ENCODE peak calls at places on chromosomes 13 and 19, in four cellular contexts. C, J, Q and F are unnamed samples.
A peak's percentile ranks its signal among the peaks of the same experiment; 100 is the strongest.

GRCh38 chr13:47281981-47282380 is 385.1 kb upstream of the HTR2A start:
- DNase-seq in C (no peak), J (no peak), Q (no peak), F (no peak)

GRCh38 chr19:39085392-39085791 is 1.2 kb downstream of the ACP7 start:
- DNase-seq in C (no peak), J (no peak), Q (no peak), F (no peak)

GRCh38 chr13:98509271-98510155 is 67.4 kb downstream of the STK24 start:
- DNase-seq in C (no peak), J (peak; percentile 20), Q (peak; percentile 78), F (no peak)

GRCh38 chr13:84605927-84606326 is 723.7 kb upstream of the SLITRK1 start:
- DNase-seq in C (no peak), J (no peak), Q (no peak), F (no peak)

GRCh38 chr19:46610851-46611770 is 10.0 kb downstream of the CALM3 start:
- DNase-seq in C (no peak), J (peak; percentile 20), Q (no peak), F (no peak)

GRCh38 chr19:55370305-55370988 is at the start of gene IL11:
- DNase-seq in C (no peak), J (no peak), Q (no peak), F (no peak)

GRCh38 chr19:45716314-45717130 is 14.2 kb downstream of the FBXO46 start:
- DNase-seq in C (no peak), J (no peak), Q (no peak), F (no peak)

GRCh38 chr13:45299194-45299593 is 41.8 kb downstream of the TPT1 start:
- DNase-seq in C (no peak), J (no peak), Q (no peak), F (no peak)

GRCh38 chr19:45152504-45153338 is 8.1 kb downstream of the NKPD1 start:
- DNase-seq in C (no peak), J (peak; percentile 50), Q (no peak), F (no peak)

GRCh38 chr19:49677232-49677881 is at the start of gene PRMT1:
- DNase-seq in C (no peak), J (peak; percentile 74), Q (no peak), F (no peak)

GRCh38 chr19:47240996-47241918 is 10.3 kb upstream of the BBC3 start:
- DNase-seq in C (peak; percentile 61), J (peak; percentile 62), Q (no peak), F (no peak)

GRCh38 chr19:11420429-11420893 is 1.3 kb upstream of the RGL3 start:
- DNase-seq in C (no peak), J (no peak), Q (no peak), F (no peak)

GRCh38 chr19:2426661-2427322 is 594 bp downstream of the TIMM13 start:
- DNase-seq in C (peak; percentile 7), J (peak; percentile 64), Q (no peak), F (no peak)

GRCh38 chr13:30696278-30697176 is 38.8 kb upstream of the ALOX5AP start:
- DNase-seq in C (no peak), J (no peak), Q (no peak), F (no peak)

GRCh38 chr13:106599875-106600797 is 32.2 kb upstream of the ARGLU1 start:
- DNase-seq in C (no peak), J (no peak), Q (peak; percentile 39), F (no peak)

GRCh38 chr13:42083138-42083770 is 34.8 kb downstream of the DGKH start:
- DNase-seq in C (no peak), J (no peak), Q (no peak), F (no peak)

GRCh38 chr19:10431254-10431942 is 11.1 kb downstream of the PDE4A start:
- DNase-seq in C (no peak), J (peak; percentile 58), Q (no peak), F (no peak)

GRCh38 chr13:38872693-38873092 is 117.9 kb downstream of the STOML3 start:
- DNase-seq in C (no peak), J (peak; percentile 19), Q (no peak), F (no peak)

GRCh38 chr13:32261567-32261966 is 53.6 kb downstream of the ZAR1L start:
- DNase-seq in C (no peak), J (no peak), Q (no peak), F (no peak)

GRCh38 chr19:31470952-31471351 is 121.7 kb upstream of the TSHZ3 start:
- DNase-seq in C (no peak), J (no peak), Q (no peak), F (peak; percentile 66)

GRCh38 chr19:23991170-23991569 is 76.5 kb downstream of the ZNF726 start:
- DNase-seq in C (no peak), J (no peak), Q (no peak), F (no peak)